ENCODE peak calls at places on chromosomes 6 and 20, in four cellular contexts. I, U, S and L are unnamed samples. For H3K27me3, the result is how much of the 10 kb centered on the place peaks cover.

GRCh38 chr6:140041056-140041455 is 666.6 kb upstream of the CITED2 start:
- DNase-seq in U (no peak), I (no peak), S (no peak), L (no peak)

GRCh38 chr6:104952911-104953409 is 3.9 kb upstream of the LIN28B start:
- DNase-seq in I (no peak), S (no peak), U (no peak), L (peak)

GRCh38 chr20:50558483-50558925 is 48.3 kb downstream of the PTPN1 start:
- DNase-seq in S (no peak), I (no peak), U (no peak), L (no peak)

GRCh38 chr6:44072959-44073611 is 54.2 kb downstream of the MRPL14 start:
- DNase-seq in U (peak), S (peak), I (peak), L (peak)

GRCh38 chr6:11027565-11028110 is 16.5 kb downstream of the ELOVL2 start:
- DNase-seq in U (no peak), S (no peak), I (no peak), L (no peak)

GRCh38 chr6:80433666-80434025 is 327.2 kb downstream of the BCKDHB start:
- DNase-seq in S (no peak), I (no peak), U (no peak), L (no peak)

GRCh38 chr6:166436195-166437139 is 53.7 kb upstream of the MPC1 start:
- DNase-seq in S (no peak), I (no peak), U (no peak), L (no peak)

GRCh38 chr20:21053002-21053762 is 53.0 kb downstream of the LINC00237 start:
- DNase-seq in S (no peak), I (peak), U (no peak), L (peak)

GRCh38 chr20:51275816-51276215 is 252.9 kb upstream of the KCNG1 start:
- DNase-seq in S (no peak), U (no peak), I (peak), L (no peak)

GRCh38 chr20:58647162-58647813 is 3.8 kb upstream of the STX16 start:
- DNase-seq in S (no peak), I (no peak), U (no peak), L (no peak)

GRCh38 chr6:35048031-35048613 is 93.0 kb downstream of the TCP11 start:
- DNase-seq in I (no peak), U (no peak), S (no peak), L (peak)

GRCh38 chr6:105227292-105227628 is 47.4 kb upstream of the POPDC3 start:
- DNase-seq in S (no peak), I (no peak), U (no peak), L (no peak)

GRCh38 chr6:15945593-15946159 is 183.2 kb upstream of the MYLIP start:
- DNase-seq in I (no peak), U (no peak), S (no peak), L (no peak)

GRCh38 chr6:15946701-15947390 is 182.0 kb upstream of the MYLIP start:
- DNase-seq in U (no peak), S (no peak), I (no peak), L (no peak)

GRCh38 chr6:15947436-15947835 is 181.4 kb upstream of the MYLIP start:
- DNase-seq in I (no peak), U (no peak), S (no peak), L (no peak)

GRCh38 chr6:15948930-15949900 is 179.7 kb upstream of the MYLIP start:
- DNase-seq in U (peak), S (no peak), I (no peak), L (no peak)

GRCh38 chr6:15947923-15948322 is 181.0 kb upstream of the MYLIP start:
- DNase-seq in U (no peak), S (no peak), I (no peak), L (no peak)
- TF ChIP-seq CTCF in U (no peak), S (no peak), I (no peak), L (no peak)

DNA sequence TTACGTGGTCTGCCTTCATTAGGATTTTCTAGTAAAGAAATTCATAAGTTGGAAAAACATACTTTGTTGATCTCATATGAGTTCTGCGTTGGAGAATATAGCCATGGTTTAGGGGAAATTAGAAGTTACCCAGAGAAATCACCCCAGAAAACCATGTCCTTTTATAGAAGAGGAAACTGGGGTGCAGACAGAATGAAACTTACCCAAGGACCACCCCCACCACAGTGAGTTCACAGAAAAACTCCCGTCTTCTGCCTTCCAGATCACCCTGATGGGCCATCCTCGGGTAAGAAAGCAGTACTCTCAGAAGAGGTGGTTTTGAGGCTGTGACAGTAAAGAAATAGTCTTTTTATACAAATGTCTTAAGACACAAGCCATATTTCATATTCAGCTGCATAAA is 25.1 kb upstream of the MAFB start:
- DNase-seq in U (no peak), I (no peak), S (no peak), L (no peak)
- H3K27me3 ChIP-seq in U (under half), I (under half), S (under half), L (under half)

DNA sequence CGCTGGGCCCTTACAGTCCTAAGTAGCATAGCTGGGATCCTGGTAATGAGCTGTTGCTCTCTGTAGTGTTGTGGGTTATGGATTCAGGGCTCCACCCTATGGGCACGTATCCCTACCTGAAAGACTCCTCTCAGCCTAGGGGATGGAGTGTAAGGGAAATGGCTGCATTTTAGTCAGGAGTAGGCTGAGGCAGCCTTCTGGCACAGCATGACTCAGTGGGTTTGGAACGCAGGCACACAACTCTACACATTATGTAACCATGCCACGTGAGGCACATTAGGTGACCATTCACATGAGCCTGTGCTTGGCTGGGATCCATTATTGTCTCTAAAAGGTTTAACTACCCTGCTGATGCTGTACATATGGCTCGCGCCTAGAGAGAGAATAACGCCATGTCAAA is 27.8 kb downstream of the HDDC2 start:
- DNase-seq in U (no peak), S (no peak), I (no peak), L (no peak)
- TF ChIP-seq CTCF in U (no peak), S (no peak), I (no peak), L (no peak)

GRCh38 chr6:125041740-125042459 is 79.7 kb downstream of the RNF217 start:
- DNase-seq in S (no peak), I (no peak), U (no peak), L (no peak)
- H3K27me3 ChIP-seq in S (under half), I (under half), U (under half), L (under half)

DNA sequence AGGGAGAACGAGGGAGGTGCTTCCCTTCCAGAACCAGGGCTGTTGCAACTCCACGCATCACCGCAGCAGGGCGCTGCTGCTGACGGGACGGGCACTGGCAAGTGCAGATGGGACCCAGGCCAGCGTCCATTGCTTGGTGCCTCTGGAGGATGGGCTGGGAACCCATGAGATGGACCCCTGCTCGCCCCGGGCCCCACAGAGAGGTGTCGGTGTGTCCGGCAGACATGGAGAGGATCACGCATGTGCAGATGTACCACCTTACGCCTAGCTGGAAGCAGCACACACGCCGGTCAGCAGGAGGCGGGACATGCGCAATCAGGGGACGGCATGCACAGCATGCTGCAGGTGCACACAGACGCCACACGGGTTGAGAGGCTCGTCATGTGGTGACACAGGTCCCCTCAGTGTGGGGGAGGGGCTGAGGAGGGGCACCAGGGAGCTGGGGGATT is 5.7 kb downstream of the CABLES2 start:
- DNase-seq in S (no peak), I (no peak), U (no peak), L (peak)
- TF ChIP-seq CTCF in S (no peak), I (peak), U (no peak), L (peak)

DNA sequence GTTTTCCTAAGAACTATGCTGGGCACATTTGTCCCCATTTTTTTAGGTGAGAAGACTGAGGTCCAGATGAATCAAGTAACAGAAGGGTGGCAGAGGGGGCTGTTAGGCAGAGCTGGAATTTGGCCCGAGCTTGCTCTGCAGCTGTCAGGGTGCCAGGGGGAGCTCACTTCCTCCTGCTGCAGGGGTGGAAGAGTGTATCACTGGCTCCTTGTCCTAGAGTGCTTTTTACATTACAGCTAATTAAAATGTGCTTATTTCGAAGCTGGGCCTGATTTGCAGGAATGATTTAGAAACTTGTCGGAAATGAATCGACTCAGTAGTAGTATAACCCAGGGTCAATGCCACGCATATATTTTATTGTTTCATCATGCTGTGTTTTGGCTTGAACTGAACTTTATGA is 11.1 kb downstream of the TOX2 start:
- DNase-seq in U (no peak), S (no peak), I (peak), L (no peak)
- H3K27me3 ChIP-seq in U (under half), S (under half), I (under half), L (under half)

GRCh38 chr20:4108495-4109306 is 93.3 kb upstream of the RNF24 start:
- DNase-seq in S (peak), I (peak), U (peak), L (peak)
- TF ChIP-seq CTCF in S (peak), I (peak), U (peak), L (peak)